ENCODE peak calls at places on chromosomes 5 and 9, in five cellular contexts. U is neural progenitor cell, M is thyroid gland, O is heart left ventricle, Z is uterus. X is an unnamed sample.

GRCh38 chr9:135214054-135214640 is 126.7 kb downstream of the OLFM1 start:
- DNase-seq in U (peak; percentile 25), M (no peak), O (peak; percentile 60), Z (no peak), X (no peak)

GRCh38 chr5:79055017-79055416 is 14.5 kb downstream of the DMGDH start:
- DNase-seq in U (peak; percentile 80), M (no peak), O (no peak), Z (no peak), X (no peak)

GRCh38 chr9:105435453-105435852 is 12.4 kb upstream of the FSD1L start:
- DNase-seq in U (no peak), M (no peak), O (no peak), Z (no peak), X (no peak)

GRCh38 chr5:65327582-65327981 is 154.1 kb downstream of the ADAMTS6 start:
- DNase-seq in U (no peak), M (no peak), O (no peak), Z (no peak), X (no peak)

GRCh38 chr5:36373527-36374086 is 71.9 kb upstream of the RANBP3L start:
- DNase-seq in U (no peak), M (peak; percentile 11), O (no peak), Z (peak; percentile 53), X (peak; percentile 73)

GRCh38 chr9:134789168-134789567 is 91.4 kb upstream of the FCN2 start:
- DNase-seq in U (no peak), M (no peak), O (no peak), Z (no peak), X (no peak)

GRCh38 chr5:2169862-2170820 is 287.4 kb upstream of the IRX4 start:
- DNase-seq in U (no peak), M (peak; percentile 51), O (no peak), Z (no peak), X (no peak)

GRCh38 chr5:176728810-176729209 is 81.5 kb downstream of the TSPAN17 start:
- DNase-seq in U (no peak), M (no peak), O (no peak), Z (no peak), X (no peak)

GRCh38 chr9:18606831-18607230 is 132.9 kb downstream of the ADAMTSL1 start:
- DNase-seq in U (peak; percentile 80), M (no peak), O (no peak), Z (no peak), X (no peak)

GRCh38 chr5:88140396-88140862 is 128.2 kb downstream of the TMEM161B start:
- DNase-seq in U (peak; percentile 69), M (peak; percentile 37), O (no peak), Z (peak; percentile 51), X (peak; percentile 24)

GRCh38 chr5:149466457-149466972 is 84.7 kb downstream of the CSNK1A1 start:
- DNase-seq in U (no peak), M (no peak), O (no peak), Z (peak; percentile 43), X (no peak)

GRCh38 chr5:65811004-65811403 is 89.0 kb downstream of the NLN start:
- DNase-seq in U (no peak), M (no peak), O (no peak), Z (no peak), X (peak; percentile 70)

GRCh38 chr9:94933429-94933828 is 206.9 kb downstream of the AOPEP start:
- DNase-seq in U (no peak), M (no peak), O (no peak), Z (no peak), X (no peak)

GRCh38 chr9:401223-401622 is 186.6 kb downstream of the DOCK8 start:
- DNase-seq in U (no peak), M (no peak), O (no peak), Z (no peak), X (no peak)

GRCh38 chr5:159854916-159855315 is 61.4 kb upstream of the ADRA1B start:
- DNase-seq in U (no peak), M (peak; percentile 11), O (no peak), Z (no peak), X (no peak)

GRCh38 chr9:35481347-35481975 is 8.4 kb upstream of the RUSC2 start:
- DNase-seq in U (peak; percentile 35), M (peak; percentile 40), O (no peak), Z (peak; percentile 26), X (peak; percentile 77)

GRCh38 chr9:89421595-89421994 is 76.3 kb downstream of the SEMA4D start:
- DNase-seq in U (no peak), M (no peak), O (no peak), Z (no peak), X (no peak)

GRCh38 chr5:32225445-32225844 is 51.3 kb upstream of the GOLPH3 start:
- DNase-seq in U (no peak), M (peak; percentile 75), O (no peak), Z (no peak), X (no peak)

GRCh38 chr5:78795757-78796156 is 147.2 kb upstream of the LHFPL2 start:
- DNase-seq in U (no peak), M (no peak), O (no peak), Z (no peak), X (no peak)

GRCh38 chr9:107131108-107131799 is 151.8 kb upstream of the RAD23B start:
- DNase-seq in U (peak; percentile 71), M (no peak), O (no peak), Z (no peak), X (peak; percentile 64)

GRCh38 chr9:13904311-13904710 is 409.6 kb downstream of the NFIB start:
- DNase-seq in U (no peak), M (no peak), O (no peak), Z (no peak), X (no peak)

GRCh38 chr9:94909250-94909894 is 182.9 kb downstream of the AOPEP start:
- DNase-seq in U (no peak), M (no peak), O (no peak), Z (no peak), X (no peak)

GRCh38 chr9:89916001-89916635 is 311.3 kb downstream of the GADD45G start:
- DNase-seq in U (peak; percentile 15), M (peak; percentile 16), O (no peak), Z (no peak), X (no peak)

GRCh38 chr5:2334686-2335085 is 416.8 kb downstream of the IRX2 start:
- DNase-seq in U (peak; percentile 43), M (no peak), O (no peak), Z (no peak), X (no peak)

GRCh38 chr9:87714819-87715218 is 11.1 kb upstream of the CTSL start:
- DNase-seq in U (no peak), M (peak; percentile 22), O (no peak), Z (peak; percentile 80), X (peak; percentile 19)

GRCh38 chr5:133756036-133756435 is 143.7 kb upstream of the FSTL4 start:
- DNase-seq in U (no peak), M (no peak), O (no peak), Z (no peak), X (no peak)

GRCh38 chr9:34363619-34364351 is 12.9 kb downstream of the MYORG start:
- DNase-seq in U (peak; percentile 75), M (no peak), O (no peak), Z (no peak), X (no peak)

GRCh38 chr5:14386882-14387575 is 194.6 kb upstream of the OTULINL start:
- DNase-seq in U (no peak), M (no peak), O (no peak), Z (no peak), X (no peak)

GRCh38 chr9:93590609-93591234 is 14.3 kb downstream of the PHF2 start:
- DNase-seq in U (no peak), M (no peak), O (no peak), Z (no peak), X (no peak)

GRCh38 chr5:170633235-170634041 is 129.6 kb downstream of the KCNIP1 start:
- DNase-seq in U (peak; percentile 75), M (peak; percentile 61), O (no peak), Z (peak; percentile 85), X (peak; percentile 69)

GRCh38 chr5:98454904-98455303 is 318.6 kb upstream of the RGMB start:
- DNase-seq in U (no peak), M (no peak), O (no peak), Z (no peak), X (peak; percentile 87)

GRCh38 chr5:172453206-172453985 is 929 bp downstream of the SH3PXD2B start:
- DNase-seq in U (peak; percentile 88), M (no peak), O (no peak), Z (peak; percentile 75), X (peak; percentile 68)

GRCh38 chr5:31638748-31639418 is at the start of gene PDZD2:
- DNase-seq in U (peak; percentile 94), M (peak; percentile 80), O (peak; percentile 91), Z (peak; percentile 80), X (peak; percentile 61)

GRCh38 chr5:56557198-56557597 is 258.2 kb upstream of the MAP3K1 start:
- DNase-seq in U (no peak), M (no peak), O (no peak), Z (no peak), X (no peak)

GRCh38 chr5:173498871-173499470 is 117.5 kb downstream of the BOD1 start:
- DNase-seq in U (peak; percentile 44), M (peak; percentile 19), O (no peak), Z (no peak), X (no peak)
- H3K27ac ChIP-seq in U (no peak overlapping the region), M (no peak overlapping the region), O (peak overlapping the region; percentile 50), Z (no peak overlapping the region), X (peak overlapping the region; percentile 60)

GRCh38 chr9:122141671-122142070 is 17.9 kb downstream of the NDUFA8 start:
- DNase-seq in U (no peak), M (no peak), O (no peak), Z (no peak), X (no peak)

GRCh38 chr9:122143296-122143695 is 16.3 kb downstream of the NDUFA8 start:
- DNase-seq in U (no peak), M (no peak), O (no peak), Z (no peak), X (no peak)

GRCh38 chr9:122145462-122145861 is 14.1 kb downstream of the NDUFA8 start:
- DNase-seq in U (no peak), M (no peak), O (no peak), Z (no peak), X (no peak)

GRCh38 chr9:122144006-122144405 is 15.6 kb downstream of the NDUFA8 start:
- DNase-seq in U (no peak), M (no peak), O (no peak), Z (no peak), X (no peak)

GRCh38 chr9:122144836-122145235 is 14.7 kb downstream of the NDUFA8 start:
- DNase-seq in U (no peak), M (no peak), O (no peak), Z (no peak), X (no peak)
- TF ChIP-seq CTCF in U (peak; percentile 37), M (no peak), O (peak; percentile 28), Z (peak; percentile 8), X (no peak)

GRCh38 chr9:4620046-4620765 is 41.9 kb upstream of the PLPP6 start:
- DNase-seq in U (peak; percentile 8), M (no peak), O (no peak), Z (no peak), X (no peak)
- H3K27ac ChIP-seq in U (no peak overlapping the region), M (no peak overlapping the region), O (no peak overlapping the region), Z (no peak overlapping the region), X (no peak overlapping the region)

DNA sequence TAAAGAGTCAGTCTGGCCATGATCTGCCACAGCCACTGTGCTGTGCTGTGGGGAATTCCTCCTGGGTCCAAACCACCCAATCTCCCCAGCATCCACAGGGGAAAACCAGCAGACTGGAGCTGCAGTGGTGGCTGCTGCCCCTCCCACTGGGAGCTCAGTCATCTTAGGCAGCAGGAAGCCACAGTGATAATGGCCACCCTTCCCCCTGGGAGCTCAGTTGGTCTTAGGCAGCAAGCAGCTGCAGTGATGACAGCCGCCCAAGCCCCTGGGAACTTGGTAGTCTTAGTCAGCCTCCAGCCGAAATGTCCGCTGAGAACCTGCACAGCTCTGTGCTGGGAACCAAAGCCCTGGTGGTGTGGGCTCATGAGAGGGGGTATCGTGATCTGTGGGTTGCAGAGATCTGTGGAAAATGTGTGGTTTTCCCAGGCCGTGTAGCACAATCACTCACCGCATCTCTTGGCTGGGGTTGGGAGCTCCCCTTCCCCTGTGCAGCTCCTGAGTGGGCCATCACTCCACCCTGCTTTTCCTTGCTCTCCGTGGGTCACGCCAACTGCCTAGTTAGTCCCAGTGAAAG is 38.4 kb upstream of the SMIM15 start:
- DNase-seq in U (no peak), M (no peak), O (no peak), Z (no peak), X (no peak)
- TF ChIP-seq CTCF in U (no peak), M (no peak), O (no peak), Z (no peak), X (no peak)

X was measured in RWPE1.